ENCODE peak calls at places on chromosome 13, in four cellular contexts. I is ovary, Y is right atrium auricular region, G is heart right ventricle. U is an unnamed sample.
A peak's percentile ranks its signal among the peaks of the same experiment; 100 is the strongest.

GRCh38 chr13:94583926-94584325 is 12.0 kb downstream of the TGDS start:
- DNase-seq in I (no peak), Y (no peak), G (no peak), U (no peak)

GRCh38 chr13:27601771-27602170 is 18.6 kb downstream of the LNX2 start:
- DNase-seq in I (no peak), Y (no peak), G (no peak), U (no peak)

GRCh38 chr13:34411177-34411576 is 530.9 kb upstream of the NBEA start:
- DNase-seq in I (no peak), Y (no peak), G (no peak), U (no peak)

GRCh38 chr13:86864376-86864775 is 806.8 kb upstream of the SLITRK5 start:
- DNase-seq in I (no peak), Y (no peak), G (no peak), U (no peak)

GRCh38 chr13:93227280-93227905 is 786 bp downstream of the GPC6 start:
- DNase-seq in I (peak; percentile 48), Y (no peak), G (no peak), U (no peak)

GRCh38 chr13:35744566-35745203 is 268.2 kb upstream of the MAB21L1 start:
- DNase-seq in I (no peak), Y (no peak), G (no peak), U (no peak)

GRCh38 chr13:100648354-100648753 is 26.2 kb downstream of the TMTC4 start:
- DNase-seq in I (no peak), Y (no peak), G (no peak), U (no peak)

GRCh38 chr13:97843201-97843600 is 110.3 kb upstream of the IPO5 start:
- DNase-seq in I (no peak), Y (no peak), G (no peak), U (no peak)

GRCh38 chr13:99590519-99591011 is 89.3 kb downstream of the TM9SF2 start:
- DNase-seq in I (no peak), Y (no peak), G (peak; percentile 27), U (peak; percentile 11)

GRCh38 chr13:94335786-94336357 is 143.6 kb downstream of the DCT start:
- DNase-seq in I (no peak), Y (no peak), G (no peak), U (no peak)

GRCh38 chr13:90414691-90415596 is 932.5 kb upstream of the MIR17HG start:
- DNase-seq in I (no peak), Y (no peak), G (no peak), U (peak; percentile 37)

GRCh38 chr13:96214804-96215445 is 125.0 kb downstream of the HS6ST3 start:
- DNase-seq in I (no peak), Y (no peak), G (no peak), U (no peak)

GRCh38 chr13:96218475-96218874 is 128.6 kb downstream of the HS6ST3 start:
- DNase-seq in I (no peak), Y (peak; percentile 71), G (no peak), U (no peak)

GRCh38 chr13:96216543-96216942 is 126.6 kb downstream of the HS6ST3 start:
- DNase-seq in I (no peak), Y (no peak), G (no peak), U (no peak)
- TF ChIP-seq CTCF in I (no peak), Y (no peak), G (no peak), U (no peak)

DNA sequence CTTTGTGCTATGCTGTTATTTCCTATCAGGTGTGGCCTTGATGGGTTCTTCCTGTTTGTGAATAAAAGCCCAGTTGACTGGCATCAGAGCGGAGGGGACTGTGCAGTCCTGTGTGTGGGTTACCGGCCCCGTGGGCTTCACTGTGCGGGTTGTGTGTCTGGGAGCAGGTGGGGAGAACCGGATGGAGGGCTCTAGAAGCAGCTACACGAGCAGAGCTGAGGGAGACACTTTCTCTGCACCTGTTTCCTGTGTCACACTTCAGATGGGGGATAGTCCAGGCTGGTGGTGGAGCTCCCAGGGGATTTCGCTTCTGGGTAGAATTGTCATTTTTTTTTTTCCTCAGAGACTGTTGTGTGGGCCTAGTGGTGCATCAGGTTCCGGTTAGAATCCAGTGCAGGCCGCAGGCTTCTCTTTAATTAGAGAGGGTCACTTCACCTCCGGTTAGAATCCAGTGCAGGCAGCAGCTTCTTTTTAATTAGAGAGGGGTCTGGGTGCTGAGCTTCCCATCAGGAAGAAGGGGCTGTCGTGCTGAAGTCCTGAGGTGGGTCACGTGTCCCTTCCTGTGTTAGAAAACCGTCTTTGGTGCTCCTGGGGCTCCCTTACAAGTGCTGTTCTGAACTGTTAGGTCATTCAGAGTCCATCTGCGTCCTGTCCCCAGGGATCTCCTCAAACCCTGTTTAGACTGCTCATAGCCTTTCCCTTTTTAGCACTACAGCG is 69.7 kb downstream of the ARHGEF7 start:
- DNase-seq in I (no peak), Y (no peak), G (peak; percentile 78), U (no peak)
- H3K27ac ChIP-seq in I (no peak overlapping the region), Y (peak overlapping the region; percentile 64), G (peak overlapping the region; percentile 69), U (no peak overlapping the region)

DNA sequence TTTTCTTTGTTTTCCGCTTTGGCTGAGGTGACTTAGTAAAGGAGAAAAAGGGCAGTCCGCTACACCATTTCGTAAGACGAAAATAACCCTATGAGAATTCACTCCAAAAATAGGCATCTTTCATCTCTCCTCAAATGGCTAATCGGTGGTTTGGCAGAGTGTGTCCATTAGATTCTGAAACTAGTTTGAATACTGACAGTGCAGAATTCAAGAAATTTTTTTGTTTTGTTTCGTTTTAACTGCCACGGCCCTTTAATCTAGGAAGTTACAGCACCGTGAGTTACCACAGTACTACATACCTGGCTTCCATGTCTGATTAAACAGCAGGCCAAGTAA is 159.3 kb downstream of the RNF17 start:
- DNase-seq in I (no peak), Y (no peak), G (peak; percentile 9), U (peak; percentile 47)
- H3K4me3 ChIP-seq in I (peak overlapping the region; percentile 98), Y (peak overlapping the region; percentile 78), G (peak overlapping the region; percentile 96), U (peak overlapping the region; percentile 77)

GRCh38 chr13:51768976-51769375 is 35.0 kb downstream of the DHRS12 start:
- DNase-seq in I (no peak), Y (no peak), G (no peak), U (no peak)

GRCh38 chr13:51769455-51770127 is 34.4 kb downstream of the DHRS12 start:
- DNase-seq in I (peak; percentile 89), Y (peak; percentile 85), G (no peak), U (no peak)

GRCh38 chr13:51765142-51765515 is 38.8 kb downstream of the DHRS12 start:
- DNase-seq in I (no peak), Y (no peak), G (no peak), U (no peak)

GRCh38 chr13:51768378-51768921 is 35.5 kb downstream of the DHRS12 start:
- DNase-seq in I (no peak), Y (no peak), G (no peak), U (no peak)

DNA sequence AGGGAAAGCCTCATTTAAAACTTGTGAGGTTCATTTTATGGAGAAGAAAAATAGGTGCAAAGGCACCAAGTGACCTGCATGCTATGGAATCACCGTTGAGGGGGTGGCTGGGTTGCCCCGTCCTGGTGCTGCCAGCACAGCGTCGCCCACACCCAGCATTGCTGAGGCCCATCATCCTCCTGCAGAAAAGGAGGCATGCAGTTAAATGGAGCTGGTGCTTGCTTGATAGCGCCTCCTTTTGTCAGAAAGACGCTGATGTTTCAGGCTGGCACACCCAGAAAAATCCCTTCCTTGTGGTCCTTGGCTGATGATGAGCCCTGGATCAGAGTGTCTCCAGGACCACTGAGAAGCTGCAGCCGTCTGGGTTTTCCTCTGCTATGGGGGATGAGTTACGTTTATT is 36.9 kb downstream of the DHRS12 start:
- DNase-seq in I (no peak), Y (no peak), G (no peak), U (no peak)
- TF ChIP-seq CTCF in I (no peak), Y (no peak), G (no peak), U (no peak)

GRCh38 chr13:37303610-37304009 is 198.1 kb upstream of the CSNK1A1L start:
- DNase-seq in I (no peak), Y (no peak), G (no peak), U (no peak)

DNA sequence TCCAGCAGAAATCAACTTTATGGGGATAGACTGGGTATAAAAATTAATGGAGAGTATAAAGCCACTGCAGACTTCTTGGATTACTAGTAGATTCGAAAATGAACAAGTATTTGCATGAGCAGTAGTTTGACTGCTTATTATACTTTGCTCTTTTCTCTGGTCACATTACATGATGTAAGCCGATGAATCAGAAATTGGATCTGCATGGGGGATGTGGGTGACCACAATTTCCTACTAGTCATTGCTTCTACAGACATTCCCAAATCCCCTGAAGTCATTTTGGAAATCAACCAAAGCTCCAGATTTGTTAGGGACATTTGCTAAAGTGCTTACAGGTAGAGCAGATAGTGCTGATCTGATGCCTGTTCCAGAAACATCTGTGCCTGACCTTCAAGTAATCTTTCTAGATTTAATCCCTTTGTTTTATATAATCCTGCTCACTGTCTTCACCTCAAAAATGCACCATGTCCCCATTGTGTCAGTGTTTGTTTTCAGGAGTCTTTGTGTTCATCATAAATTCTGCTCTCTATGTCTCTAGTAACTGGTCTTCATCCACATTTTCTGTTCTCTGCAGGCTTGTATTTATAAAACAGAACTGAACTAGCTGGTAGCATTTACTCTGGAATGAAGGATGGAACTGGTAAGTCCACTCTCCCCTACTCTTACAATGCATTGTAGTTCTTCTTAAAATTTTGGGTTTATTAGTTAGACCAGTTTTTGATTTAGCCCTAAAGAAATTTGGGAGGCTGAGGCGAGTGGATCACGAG is 201.5 kb upstream of the CSNK1A1L start:
- DNase-seq in I (no peak), Y (no peak), G (no peak), U (peak; percentile 84)
- H3K27ac ChIP-seq in I (no peak overlapping the region), Y (no peak overlapping the region), G (no peak overlapping the region), U (peak overlapping the region; percentile 63)

GRCh38 chr13:45337803-45338202 is 3.2 kb downstream of the TPT1 start:
- DNase-seq in I (no peak), Y (no peak), G (no peak), U (no peak)
- H3K4me3 ChIP-seq in I (no peak overlapping the region), Y (no peak overlapping the region), G (no peak overlapping the region), U (peak overlapping the region; percentile 83)

GRCh38 chr13:70613295-70613694 is 505.0 kb upstream of the KLHL1 start:
- DNase-seq in I (no peak), Y (no peak), G (no peak), U (no peak)
- TF ChIP-seq CTCF in I (no peak), Y (no peak), G (no peak), U (no peak)

GRCh38 chr13:51305558-51305957 is 33.9 kb upstream of the SERPINE3 start:
- DNase-seq in I (no peak), Y (no peak), G (no peak), U (no peak)
- H3K27ac ChIP-seq in I (no peak overlapping the region), Y (no peak overlapping the region), G (no peak overlapping the region), U (no peak overlapping the region)

DNA sequence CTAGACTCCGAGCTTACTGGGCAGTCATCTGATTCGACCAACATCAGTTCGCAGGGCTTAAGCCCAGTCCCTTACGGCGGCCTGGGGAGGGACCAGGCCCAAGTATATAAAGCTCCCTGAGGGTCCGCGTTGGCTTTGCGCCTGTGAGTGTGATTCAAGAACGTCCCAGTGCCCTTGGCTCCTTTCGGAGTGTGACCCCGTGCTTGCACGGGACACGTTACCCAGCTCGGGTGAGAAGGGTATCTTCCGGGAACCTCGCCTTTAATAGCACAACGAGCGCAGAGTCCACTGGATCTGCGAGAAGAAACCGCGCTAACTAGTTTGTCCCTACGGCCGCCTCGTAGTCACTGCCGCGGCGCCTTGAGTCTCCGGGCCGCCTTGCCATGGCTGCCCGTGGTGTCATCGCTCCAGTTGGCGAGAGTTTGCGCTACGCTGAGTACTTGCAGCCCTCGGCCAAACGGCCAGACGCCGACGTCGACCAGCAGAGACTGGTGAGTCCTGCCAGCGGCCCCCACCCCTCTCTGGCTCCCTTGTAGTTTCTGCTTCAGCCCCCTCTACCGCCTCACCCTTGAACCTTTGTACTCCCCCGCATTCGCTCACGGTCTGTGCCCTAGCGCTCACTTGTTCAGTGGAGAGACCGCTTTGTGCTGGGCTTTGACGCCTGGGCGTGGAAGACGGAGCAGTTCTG is at the start of gene DNAJC15:
- DNase-seq in I (peak; percentile 46), Y (peak; percentile 69), G (peak; percentile 93), U (peak; percentile 68)
- H3K4me3 ChIP-seq in I (peak within 1 kb of the TSS; percentile 49), Y (peak within 1 kb of the TSS; percentile 69), G (peak within 1 kb of the TSS; percentile 67), U (peak within 1 kb of the TSS; percentile 77)

U was measured in AG04450.